ENCODE peak calls at places on chromosome 12, in eight cellular contexts. Z is PC-3, E is tibial artery, R is IMR-90, W is mammary epithelial cell, F is left ventricle myocardium inferior, V is pancreas, O is neural progenitor cell. I is an unnamed sample.

GRCh38 chr12:76962099-76962498 is 83.3 kb upstream of the CSRP2 start:
- DNase-seq in Z (no peak), E (no peak), R (no peak), W (peak; percentile 83), F (no peak), V (no peak), O (no peak), I (no peak)

GRCh38 chr12:102883204-102883799 is 33.7 kb downstream of the PAH start:
- DNase-seq in Z (peak; percentile 72), E (peak; percentile 38), R (no peak), W (peak; percentile 16), F (peak; percentile 24), V (peak; percentile 78), O (peak; percentile 70), I (no peak)

GRCh38 chr12:130225347-130225746 is 63.1 kb downstream of the FZD10 start:
- DNase-seq in Z (no peak), E (no peak), R (no peak), W (no peak), F (no peak), V (no peak), O (no peak), I (peak; percentile 72)

GRCh38 chr12:45674583-45674982 is 54.9 kb upstream of the ARID2 start:
- DNase-seq in Z (peak; percentile 98), E (peak; percentile 54), R (peak; percentile 94), W (peak; percentile 56), F (peak; percentile 36), V (no peak), O (no peak), I (no peak)

GRCh38 chr12:34604227-34604626 is 581.9 kb downstream of the ALG10 start:
- DNase-seq in Z (no peak), E (no peak), R (no peak), W (no peak), F (no peak), V (no peak), O (no peak), I (no peak)

GRCh38 chr12:50326636-50327284 is 43.4 kb upstream of the LIMA1 start:
- DNase-seq in Z (peak; percentile 88), E (no peak), R (peak; percentile 72), W (peak; percentile 44), F (no peak), V (peak; percentile 46), O (no peak), I (no peak)

GRCh38 chr12:104951759-104952509 is 6.2 kb downstream of the SLC41A2 start:
- DNase-seq in Z (peak; percentile 80), E (no peak), R (peak; percentile 69), W (no peak), F (no peak), V (no peak), O (no peak), I (no peak)

GRCh38 chr12:30548203-30548602 is 147.5 kb downstream of the IPO8 start:
- DNase-seq in Z (no peak), E (no peak), R (no peak), W (no peak), F (no peak), V (no peak), O (no peak), I (no peak)

GRCh38 chr12:52865090-52865944 is 16.5 kb upstream of the KRT78 start:
- DNase-seq in Z (peak; percentile 87), E (peak; percentile 56), R (peak; percentile 60), W (peak; percentile 63), F (peak; percentile 48), V (peak; percentile 83), O (peak; percentile 87), I (no peak)

GRCh38 chr12:57621497-57622292 is 10.5 kb downstream of the ARHGEF25 start:
- DNase-seq in Z (peak; percentile 44), E (no peak), R (peak; percentile 11), W (no peak), F (peak; percentile 64), V (peak; percentile 70), O (peak; percentile 81), I (no peak)

GRCh38 chr12:644818-645552 is 18.3 kb downstream of the NINJ2 start:
- DNase-seq in Z (no peak), E (no peak), R (no peak), W (no peak), F (no peak), V (no peak), O (no peak), I (no peak)

GRCh38 chr12:645563-646071 is 17.6 kb downstream of the NINJ2 start:
- DNase-seq in Z (peak; percentile 46), E (peak; percentile 66), R (peak; percentile 62), W (peak; percentile 17), F (peak; percentile 56), V (no peak), O (no peak), I (no peak)

GRCh38 chr12:644293-644639 is 19.0 kb downstream of the NINJ2 start:
- DNase-seq in Z (no peak), E (no peak), R (no peak), W (no peak), F (no peak), V (no peak), O (no peak), I (no peak)

GRCh38 chr12:643478-644292 is 19.6 kb downstream of the NINJ2 start:
- DNase-seq in Z (no peak), E (peak; percentile 39), R (no peak), W (no peak), F (peak; percentile 53), V (no peak), O (no peak), I (no peak)

GRCh38 chr12:642633-643477 is 20.4 kb downstream of the NINJ2 start:
- DNase-seq in Z (no peak), E (peak; percentile 62), R (peak; percentile 34), W (peak; percentile 29), F (peak; percentile 82), V (peak; percentile 74), O (peak; percentile 82), I (no peak)
- H3K4me3 ChIP-seq in Z (no peak overlapping the region), E (peak overlapping the region; percentile 74), R (peak overlapping the region; percentile 36), W (peak overlapping the region; percentile 37), F (peak overlapping the region; percentile 79), V (peak overlapping the region; percentile 48), O (peak overlapping the region; percentile 49), I (peak overlapping the region; percentile 72)

GRCh38 chr12:10215451-10215850 is 2.8 kb downstream of the GABARAPL1 start:
- DNase-seq in Z (no peak), E (no peak), R (no peak), W (no peak), F (no peak), V (no peak), O (no peak), I (no peak)
- H3K27ac ChIP-seq in Z (no peak overlapping the region), E (peak overlapping the region; percentile 100), R (no peak overlapping the region), W (no peak overlapping the region), F (peak overlapping the region; percentile 99), V (no peak overlapping the region), O (no peak overlapping the region), I (peak overlapping the region; percentile 99)

DNA sequence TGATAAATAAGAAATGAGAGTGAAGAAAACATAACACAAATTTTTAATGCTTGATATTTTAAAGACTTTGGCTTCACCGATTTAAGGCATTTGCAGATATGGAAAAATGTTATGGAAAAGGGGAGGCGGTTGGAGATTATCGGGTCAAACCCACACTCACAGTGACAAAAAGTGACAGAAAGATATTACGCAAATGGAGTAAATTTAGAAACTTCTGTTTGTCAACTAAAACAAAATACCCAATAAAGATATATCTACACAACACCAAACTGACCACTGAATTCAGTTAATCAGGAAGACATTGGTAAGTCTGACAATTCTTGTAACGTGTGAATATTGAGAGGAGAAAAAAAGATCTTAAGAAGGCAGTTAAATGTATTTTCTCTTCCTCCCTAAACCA is 2.5 kb downstream of the PPP1R12A start:
- DNase-seq in Z (no peak), E (no peak), R (no peak), W (peak; percentile 20), F (no peak), V (no peak), O (no peak), I (no peak)
- H3K4me3 ChIP-seq in Z (peak overlapping the region; percentile 95), E (peak overlapping the region; percentile 88), R (peak overlapping the region; percentile 93), W (peak overlapping the region; percentile 85), F (peak overlapping the region; percentile 92), V (no peak overlapping the region), O (peak overlapping the region; percentile 92), I (peak overlapping the region; percentile 98)

DNA sequence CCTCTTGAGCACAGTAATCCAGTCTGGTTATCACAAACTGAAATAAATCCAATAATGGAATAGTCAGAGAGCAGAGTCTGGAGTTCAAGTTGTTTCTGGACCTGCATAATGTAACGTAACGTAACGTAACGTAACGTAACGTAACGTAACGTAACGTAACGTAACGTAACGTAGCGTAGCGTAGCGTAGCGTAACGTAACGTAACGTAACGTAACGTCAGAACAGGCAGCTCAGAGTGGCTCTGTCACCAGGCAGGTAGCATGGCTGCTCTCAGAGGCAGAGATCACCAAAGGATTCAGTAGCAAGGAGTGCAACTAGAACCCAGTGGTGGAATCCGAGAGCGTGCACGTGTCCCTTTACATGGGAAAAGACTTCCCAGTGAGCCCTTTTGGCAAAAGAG is 85.7 kb upstream of the USP44 start:
- DNase-seq in Z (no peak), E (no peak), R (no peak), W (no peak), F (no peak), V (no peak), O (no peak), I (no peak)
- H3K27ac ChIP-seq in Z (peak overlapping the region; percentile 88), E (no peak overlapping the region), R (peak overlapping the region; percentile 85), W (no peak overlapping the region), F (no peak overlapping the region), V (no peak overlapping the region), O (no peak overlapping the region), I (no peak overlapping the region)

GRCh38 chr12:114679942-114680341 is 4.0 kb downstream of the TBX3 start:
- DNase-seq in Z (peak; percentile 34), E (no peak), R (no peak), W (peak; percentile 19), F (no peak), V (no peak), O (no peak), I (no peak)
- H3K4me3 ChIP-seq in Z (peak overlapping the region; percentile 94), E (no peak overlapping the region), R (peak overlapping the region; percentile 69), W (peak overlapping the region; percentile 81), F (peak overlapping the region; percentile 78), V (no peak overlapping the region), O (no peak overlapping the region), I (peak overlapping the region; percentile 90)

GRCh38 chr12:53996188-53996885 is 3.6 kb upstream of the HOXC9 start:
- DNase-seq in Z (no peak), E (no peak), R (no peak), W (no peak), F (no peak), V (no peak), O (no peak), I (no peak)
- H3K27ac ChIP-seq in Z (peak overlapping the region; percentile 86), E (peak overlapping the region; percentile 93), R (no peak overlapping the region), W (no peak overlapping the region), F (no peak overlapping the region), V (no peak overlapping the region), O (no peak overlapping the region), I (no peak overlapping the region)